ENCODE peak calls at places on chromosomes 2 and 18, in seven cellular contexts. L, W, F, X, C, Y and E are unnamed samples.

GRCh38 chr2:208175843-208176160 is 12.4 kb upstream of the CRYGA start:
- DNase-seq in L (no peak), W (no peak), F (no peak), X (no peak), C (no peak), Y (no peak), E (no peak)

GRCh38 chr2:28809927-28810326 is 707 bp upstream of the SPDYA start:
- DNase-seq in L (no peak), W (no peak), F (no peak), X (no peak), C (no peak), Y (no peak), E (no peak)

GRCh38 chr2:141021109-141021508 is 1109.7 kb downstream of the LRP1B start:
- DNase-seq in L (no peak), W (no peak), F (no peak), X (no peak), C (peak), Y (peak), E (no peak)

GRCh38 chr18:44840053-44840826 is 159.6 kb downstream of the SETBP1 start:
- DNase-seq in L (peak), W (no peak), F (no peak), X (peak), C (no peak), Y (no peak), E (no peak)

GRCh38 chr2:218291934-218292699 is at the start of gene TMBIM1:
- DNase-seq in L (no peak), W (peak), F (peak), X (no peak), C (peak), Y (peak), E (peak)

GRCh38 chr2:39511219-39511785 is 74.2 kb upstream of the MAP4K3 start:
- DNase-seq in L (peak), W (no peak), F (no peak), X (no peak), C (no peak), Y (no peak), E (no peak)

GRCh38 chr18:48805826-48806535 is 144.8 kb downstream of the SMAD7 start:
- DNase-seq in L (no peak), W (peak), F (no peak), X (no peak), C (no peak), Y (no peak), E (no peak)

GRCh38 chr2:17303496-17303895 is 214.7 kb downstream of the RAD51AP2 start:
- DNase-seq in L (no peak), W (no peak), F (no peak), X (no peak), C (peak), Y (peak), E (no peak)

GRCh38 chr2:218605438-218605837 is 2.3 kb upstream of the PLCD4 start:
- DNase-seq in L (no peak), W (no peak), F (no peak), X (peak), C (peak), Y (peak), E (no peak)

GRCh38 chr2:20108655-20109396 is 57.4 kb upstream of the LAPTM4A start:
- DNase-seq in L (no peak), W (no peak), F (no peak), X (no peak), C (peak), Y (peak), E (no peak)

GRCh38 chr2:106057206-106057605 is 136.9 kb downstream of the UXS1 start:
- DNase-seq in L (no peak), W (no peak), F (no peak), X (no peak), C (peak), Y (no peak), E (peak)

GRCh38 chr2:65700004-65700651 is 267.7 kb upstream of the SPRED2 start:
- DNase-seq in L (no peak), W (no peak), F (no peak), X (no peak), C (no peak), Y (no peak), E (no peak)

GRCh38 chr2:24970483-24971299 is 1.1 kb downstream of the DNAJC27 start:
- DNase-seq in L (no peak), W (no peak), F (no peak), X (no peak), C (peak), Y (peak), E (no peak)

GRCh38 chr2:10957396-10957795 is 45.7 kb downstream of the KCNF1 start:
- DNase-seq in L (no peak), W (no peak), F (no peak), X (no peak), C (no peak), Y (no peak), E (no peak)